ENCODE peak calls at places on chromosome 11, in ten cellular contexts. D, F, Z, A, H, O, Y, K, Q and M are unnamed samples.

GRCh38 chr11:73361953-73362776 is 14.0 kb upstream of the RELT start:
- DNase-seq in H (no peak), F (no peak), D (no peak), Y (no peak), A (no peak), Q (no peak), O (no peak), Z (no peak), K (no peak), M (no peak)

GRCh38 chr11:75510011-75510595 is 15.6 kb downstream of the GDPD5 start:
- DNase-seq in F (no peak), Q (no peak), Z (no peak), D (no peak), Y (no peak), O (no peak), H (no peak), A (no peak), K (no peak), M (no peak)

GRCh38 chr11:9153651-9154050 is 62.3 kb upstream of the SCUBE2 start:
- DNase-seq in O (no peak), F (no peak), K (no peak), A (no peak), Q (no peak), Y (no peak), D (no peak), Z (no peak), H (no peak), M (no peak)

GRCh38 chr11:46537121-46537520 is 56.7 kb downstream of the AMBRA1 start:
- DNase-seq in K (no peak), O (no peak), Z (no peak), F (no peak), D (no peak), Q (peak), A (no peak), H (no peak), Y (no peak), M (no peak)

GRCh38 chr11:32113200-32113599 is 22.3 kb downstream of the RCN1 start:
- DNase-seq in Q (no peak), A (no peak), K (no peak), O (no peak), Z (peak), D (no peak), H (no peak), Y (no peak), F (no peak), M (no peak)

GRCh38 chr11:128862913-128863660 is 4.0 kb downstream of the KCNJ1 start:
- DNase-seq in K (no peak), Z (no peak), D (no peak), H (no peak), Q (peak), F (no peak), Y (no peak), A (no peak), O (no peak), M (no peak)

GRCh38 chr11:65593518-65594414 is 1.8 kb downstream of the KCNK7 start:
- DNase-seq in A (peak), F (no peak), Y (peak), Z (no peak), H (no peak), K (peak), O (peak), D (no peak), Q (peak), M (peak)

GRCh38 chr11:11662578-11662977 is 40.8 kb upstream of the GALNT18 start:
- DNase-seq in Z (no peak), H (no peak), F (no peak), Q (no peak), A (no peak), K (no peak), O (no peak), Y (no peak), D (no peak), M (no peak)

GRCh38 chr11:74689666-74690065 is 41.6 kb downstream of the CHRDL2 start:
- DNase-seq in A (no peak), Q (peak), Z (no peak), O (no peak), F (peak), D (no peak), K (no peak), Y (no peak), H (no peak), M (no peak)

GRCh38 chr11:70381872-70382842 is 16.2 kb upstream of the CTTN start:
- DNase-seq in K (peak), F (no peak), Q (peak), H (no peak), A (no peak), D (no peak), Z (no peak), Y (no peak), O (no peak), M (no peak)

GRCh38 chr11:1486054-1486825 is at the start of gene MOB2:
- DNase-seq in D (no peak), H (peak), Y (peak), Z (no peak), K (no peak), Q (peak), F (peak), A (peak), O (peak), M (no peak)

GRCh38 chr11:46916251-46916650 is 2.1 kb downstream of the LRP4 start:
- DNase-seq in O (no peak), A (no peak), D (no peak), F (no peak), H (no peak), Q (no peak), Y (no peak), K (no peak), Z (peak), M (no peak)

GRCh38 chr11:72418834-72419560 is 15.3 kb downstream of the CLPB start:
- DNase-seq in Q (no peak), H (no peak), K (no peak), Y (no peak), A (no peak), F (no peak), Z (no peak), D (no peak), O (no peak), M (no peak)

GRCh38 chr11:102306817-102307814 is 10.2 kb upstream of the BIRC3 start:
- DNase-seq in K (no peak), A (no peak), F (no peak), Q (no peak), D (no peak), Y (peak), Z (no peak), H (no peak), O (no peak), M (peak)

GRCh38 chr11:68843703-68844312 is 2.1 kb upstream of the CPT1A start:
- DNase-seq in O (peak), Y (peak), A (peak), F (peak), Z (peak), H (peak), D (no peak), Q (peak), K (no peak), M (peak)

GRCh38 chr11:69199583-69200295 is 44.0 kb downstream of the SMIM38 start:
- DNase-seq in F (no peak), D (no peak), Z (no peak), Q (no peak), O (no peak), H (no peak), Y (no peak), K (peak), A (no peak), M (no peak)

GRCh38 chr11:123180166-123180565 is 14.9 kb downstream of the CLMP start:
- DNase-seq in H (no peak), D (no peak), Q (peak), O (no peak), F (no peak), A (no peak), Z (no peak), Y (no peak), K (no peak), M (no peak)

GRCh38 chr11:47295385-47295784 is 25.5 kb downstream of the MADD start:
- DNase-seq in O (no peak), H (no peak), Q (no peak), Z (no peak), D (no peak), A (no peak), F (no peak), Y (no peak), K (no peak), M (no peak)

GRCh38 chr11:134261626-134262488 is 8.5 kb downstream of the ACAD8 start:
- DNase-seq in F (no peak), Y (peak), D (no peak), Q (peak), O (no peak), Z (no peak), H (no peak), K (no peak), A (no peak), M (peak)

GRCh38 chr11:40867991-40868685 is 591.3 kb downstream of the LRRC4C start:
- DNase-seq in K (no peak), Q (no peak), Z (no peak), O (no peak), A (no peak), H (no peak), F (no peak), Y (no peak), D (no peak), M (no peak)

GRCh38 chr11:125892071-125892470 is 4.6 kb downstream of the HYLS1 start:
- DNase-seq in Y (no peak), Q (no peak), H (no peak), D (no peak), K (no peak), O (no peak), F (no peak), A (no peak), Z (no peak), M (no peak)

GRCh38 chr11:57421066-57421465 is 5.9 kb downstream of the SLC43A3 start:
- DNase-seq in Y (no peak), Q (no peak), D (no peak), Z (no peak), O (no peak), H (no peak), K (no peak), A (no peak), F (no peak), M (no peak)

GRCh38 chr11:45470151-45471001 is 184.2 kb upstream of the SYT13 start:
- DNase-seq in H (no peak), Z (no peak), Q (peak), D (no peak), A (peak), O (no peak), F (peak), K (no peak), Y (no peak), M (no peak)

GRCh38 chr11:22832315-22833041 is 2.9 kb upstream of the SVIP start:
- DNase-seq in O (no peak), Y (no peak), A (no peak), H (no peak), Z (no peak), F (no peak), Q (no peak), D (no peak), K (no peak), M (no peak)

GRCh38 chr11:9760180-9760550 is 96.3 kb downstream of the SWAP70 start:
- DNase-seq in O (peak), Y (no peak), H (peak), A (peak), D (no peak), F (peak), K (peak), Q (peak), Z (peak), M (no peak)

GRCh38 chr11:105937738-105938137 is 84.3 kb downstream of the MSANTD4 start:
- DNase-seq in Y (no peak), A (no peak), O (no peak), Z (no peak), D (no peak), K (no peak), Q (peak), F (no peak), H (no peak), M (no peak)

GRCh38 chr11:86365566-86365965 is 9.1 kb upstream of the CCDC81 start:
- DNase-seq in H (no peak), D (no peak), K (no peak), A (no peak), Y (no peak), Z (no peak), O (no peak), F (no peak), Q (no peak), M (no peak)

GRCh38 chr11:103716363-103716762 is 320.1 kb upstream of the DDI1 start:
- DNase-seq in Y (no peak), O (no peak), Q (no peak), D (no peak), Z (no peak), A (no peak), H (no peak), K (no peak), F (peak), M (no peak)

GRCh38 chr11:106286881-106287504 is 209.5 kb downstream of the AASDHPPT start:
- DNase-seq in H (no peak), D (no peak), A (no peak), Q (no peak), O (no peak), Z (no peak), Y (no peak), F (no peak), K (no peak), M (no peak)

GRCh38 chr11:123063396-123064267 is 1.7 kb upstream of the HSPA8 start:
- DNase-seq in Q (peak), A (no peak), Z (peak), Y (peak), H (peak), F (no peak), O (peak), D (no peak), K (no peak), M (peak)

GRCh38 chr11:9263840-9264380 is 1.2 kb downstream of the DENND5A start:
- DNase-seq in Z (no peak), K (no peak), F (no peak), Y (peak), Q (no peak), H (no peak), O (no peak), A (no peak), D (no peak), M (no peak)

GRCh38 chr11:90635886-90636285 is 413.0 kb upstream of the CHORDC1 start:
- DNase-seq in Q (no peak), Z (no peak), O (no peak), D (no peak), F (no peak), K (no peak), A (no peak), H (no peak), Y (no peak), M (no peak)

GRCh38 chr11:108340958-108341357 is 118.1 kb downstream of the ATM start:
- DNase-seq in Y (no peak), Q (no peak), F (no peak), K (no peak), Z (peak), H (no peak), A (no peak), D (peak), O (no peak), M (no peak)

GRCh38 chr11:10495464-10495786 is 40.4 kb downstream of the AMPD3 start:
- DNase-seq in D (no peak), A (no peak), K (peak), F (no peak), H (no peak), Z (no peak), O (no peak), Q (no peak), Y (no peak), M (no peak)

GRCh38 chr11:793556-793955 is 3.7 kb upstream of the CEND1 start:
- DNase-seq in A (peak), Z (no peak), D (no peak), H (no peak), F (no peak), O (no peak), K (no peak), Q (no peak), Y (no peak), M (no peak)

GRCh38 chr11:15958939-15959338 is 397.4 kb downstream of the SOX6 start:
- DNase-seq in K (no peak), H (no peak), Y (no peak), A (no peak), D (no peak), F (no peak), Q (no peak), O (no peak), Z (no peak), M (no peak)

GRCh38 chr11:15957234-15957633 is 399.1 kb downstream of the SOX6 start:
- DNase-seq in O (no peak), H (no peak), K (no peak), F (no peak), D (no peak), Y (no peak), Q (no peak), A (no peak), Z (no peak), M (no peak)

GRCh38 chr11:15956302-15956701 is 400.0 kb downstream of the SOX6 start:
- DNase-seq in Z (no peak), Q (no peak), Y (no peak), D (no peak), H (no peak), A (no peak), K (no peak), O (no peak), F (no peak), M (no peak)

GRCh38 chr11:15955595-15955994 is 400.8 kb downstream of the SOX6 start:
- DNase-seq in F (no peak), Q (no peak), K (no peak), Y (no peak), Z (no peak), H (no peak), D (no peak), A (no peak), O (no peak), M (no peak)
- H3K27ac ChIP-seq in F (no peak), Q (no peak), K (no peak), Y (no peak), Z (no peak), H (no peak), D (no peak), A (no peak), O (no peak), M (no peak)

DNA sequence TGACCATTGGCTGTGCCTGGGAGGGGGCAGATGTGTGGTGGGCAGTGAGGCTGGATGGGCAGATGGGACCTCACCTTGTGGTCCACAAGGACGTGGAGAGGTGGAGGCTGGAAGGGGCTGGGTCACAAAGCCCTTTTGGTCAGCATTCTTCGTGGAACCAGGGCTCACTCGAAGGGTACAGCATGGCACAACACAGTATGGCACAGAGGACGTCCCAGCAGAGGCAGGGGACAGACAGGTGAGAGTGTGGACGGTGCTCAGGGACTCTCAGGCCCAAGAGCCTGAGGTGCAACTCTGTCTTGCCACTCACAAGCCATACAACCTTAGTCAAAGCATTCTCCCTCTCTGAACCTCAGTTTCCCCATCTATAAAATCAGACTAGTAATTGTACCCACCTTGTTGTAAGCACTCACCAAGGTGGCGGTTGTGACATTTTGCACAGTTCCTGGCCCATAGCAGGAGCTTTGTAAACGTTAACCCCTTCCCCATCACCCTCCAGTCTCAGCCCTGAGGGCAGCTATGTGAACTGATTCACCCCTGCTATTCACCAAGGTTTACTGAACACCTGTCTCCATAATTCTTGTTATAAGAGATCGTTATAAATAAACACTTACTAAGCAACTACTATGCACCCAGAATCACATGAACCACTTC is 11.6 kb upstream of the TSKU start:
- DNase-seq in A (no peak), Z (no peak), Y (no peak), H (no peak), F (no peak), D (no peak), Q (no peak), K (no peak), O (no peak), M (no peak)
- H3K27ac ChIP-seq in A (no peak), Z (peak), Y (no peak), H (peak), F (peak), D (no peak), Q (no peak), K (peak), O (peak), M (no peak)

GRCh38 chr11:95884802-95885201 is 39.1 kb downstream of the MTMR2 start:
- DNase-seq in Y (no peak), F (no peak), O (no peak), Q (no peak), Z (no peak), A (no peak), D (no peak), H (no peak), K (no peak), M (no peak)

GRCh38 chr11:95886462-95886861 is 37.4 kb downstream of the MTMR2 start:
- DNase-seq in Z (no peak), H (no peak), Y (no peak), K (no peak), D (no peak), F (no peak), A (no peak), O (no peak), Q (no peak), M (no peak)

GRCh38 chr11:95888439-95888838 is 35.5 kb downstream of the MTMR2 start:
- DNase-seq in Z (no peak), K (no peak), Y (no peak), F (no peak), O (no peak), Q (no peak), A (no peak), D (no peak), H (no peak), M (no peak)

GRCh38 chr11:95884364-95884763 is 39.5 kb downstream of the MTMR2 start:
- DNase-seq in O (no peak), Z (no peak), K (no peak), D (peak), F (no peak), H (no peak), Q (peak), A (no peak), Y (no peak), M (no peak)

GRCh38 chr11:95883381-95883780 is 40.5 kb downstream of the MTMR2 start:
- DNase-seq in A (no peak), Y (no peak), F (no peak), Z (no peak), D (no peak), H (no peak), K (no peak), Q (no peak), O (no peak), M (no peak)
- H3K27ac ChIP-seq in A (no peak), Y (no peak), F (no peak), Z (no peak), D (no peak), H (no peak), K (no peak), Q (no peak), O (no peak), M (no peak)

GRCh38 chr11:114478768-114479167 is 39.5 kb downstream of the REXO2 start:
- DNase-seq in F (no peak), K (no peak), A (no peak), Z (no peak), Y (no peak), H (no peak), D (no peak), O (no peak), Q (peak), M (no peak)
- H3K27ac ChIP-seq in F (no peak), K (no peak), A (no peak), Z (no peak), Y (no peak), H (no peak), D (peak), O (no peak), Q (no peak), M (no peak)

GRCh38 chr11:12889243-12889642 is 119.9 kb upstream of the RASSF10 start:
- DNase-seq in O (no peak), K (no peak), A (no peak), H (no peak), F (no peak), D (no peak), Z (no peak), Y (no peak), Q (peak), M (no peak)
- H3K27ac ChIP-seq in O (peak), K (no peak), A (no peak), H (peak), F (no peak), D (no peak), Z (peak), Y (no peak), Q (no peak), M (no peak)

GRCh38 chr11:62678770-62679696 is at the start of gene UBXN1:
- DNase-seq in K (peak), H (peak), D (no peak), O (peak), A (peak), F (peak), Z (peak), Y (peak), Q (peak), M (peak)

GRCh38 chr11:62677160-62677559 is 1.7 kb downstream of the UBXN1 start:
- DNase-seq in A (no peak), F (no peak), O (no peak), H (no peak), D (no peak), Q (no peak), Y (no peak), Z (no peak), K (no peak), M (no peak)

GRCh38 chr11:62676698-62677097 is 2.2 kb downstream of the UBXN1 start:
- DNase-seq in O (no peak), Z (no peak), Q (no peak), D (no peak), Y (no peak), K (no peak), F (no peak), A (no peak), H (no peak), M (no peak)

GRCh38 chr11:62678433-62678769 is 472 bp downstream of the UBXN1 start:
- DNase-seq in H (no peak), Z (no peak), D (no peak), F (no peak), Q (no peak), K (no peak), Y (no peak), A (no peak), O (no peak), M (no peak)

DNA sequence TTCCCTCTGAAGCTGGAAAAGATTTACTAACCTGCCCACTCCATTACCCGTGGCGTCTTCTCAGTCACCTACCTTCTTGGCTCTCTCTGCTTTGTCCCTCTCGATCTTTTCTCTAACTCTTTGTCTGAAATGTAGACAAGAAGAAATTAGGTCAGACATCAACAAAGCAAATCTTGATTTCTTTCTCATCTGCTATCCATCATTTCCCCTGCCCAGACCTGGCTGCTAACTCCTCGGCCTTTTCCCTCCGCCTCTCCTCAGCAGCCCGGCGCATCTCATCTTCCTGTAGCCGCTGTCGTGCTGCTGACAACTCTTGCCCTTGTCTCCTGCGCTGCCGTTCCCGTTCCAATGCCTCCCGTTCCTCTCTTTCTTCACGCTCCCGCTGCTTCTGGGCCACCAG is 1.2 kb downstream of the UBXN1 start:
- DNase-seq in F (no peak), Z (no peak), Q (no peak), Y (no peak), O (no peak), D (no peak), K (no peak), H (no peak), A (no peak), M (no peak)
- H3K27ac ChIP-seq in F (no peak), Z (no peak), Q (peak), Y (peak), O (peak), D (no peak), K (no peak), H (no peak), A (no peak), M (peak)

GRCh38 chr11:118889796-118890195 is 6.1 kb downstream of the CXCR5 start:
- DNase-seq in F (peak), D (no peak), Z (no peak), O (no peak), K (no peak), Q (peak), A (peak), Y (no peak), H (no peak), M (no peak)
- H3K27ac ChIP-seq in F (peak), D (no peak), Z (peak), O (peak), K (no peak), Q (peak), A (peak), Y (no peak), H (no peak), M (no peak)